ENCODE peak calls at places on chromosomes 5 and 9, in eight cellular contexts. X, P, N, V, M, U, Y and R are unnamed samples.

GRCh38 chr9:4105183-4105582 is 194.7 kb downstream of the GLIS3 start:
- DNase-seq in X (no peak), U (no peak), V (no peak), P (no peak), N (no peak), Y (no peak), M (no peak), R (no peak)

GRCh38 chr5:72378636-72379289 is 58.6 kb downstream of the PTCD2 start:
- DNase-seq in V (no peak), M (no peak), P (peak; percentile 62), Y (no peak), X (peak; percentile 97), N (peak; percentile 97), U (peak; percentile 67), R (peak; percentile 80)

GRCh38 chr9:133518706-133519105 is 6.1 kb downstream of the MYMK start:
- DNase-seq in Y (no peak), U (no peak), N (no peak), V (no peak), X (no peak), P (no peak), M (no peak), R (no peak)

GRCh38 chr5:174324680-174325079 is 279.2 kb downstream of the NSG2 start:
- DNase-seq in V (no peak), X (peak; percentile 6), U (no peak), N (peak; percentile 8), Y (no peak), M (no peak), P (no peak), R (peak; percentile 69)

GRCh38 chr5:79284852-79285251 is 48.9 kb downstream of the JMY start:
- DNase-seq in X (peak; percentile 6), M (no peak), Y (no peak), N (peak; percentile 13), P (no peak), U (no peak), V (no peak), R (no peak)

GRCh38 chr9:124381073-124381945 is 33.9 kb downstream of the PSMB7 start:
- DNase-seq in U (no peak), X (peak; percentile 46), V (no peak), Y (no peak), P (no peak), N (peak; percentile 58), M (no peak), R (peak; percentile 79)

GRCh38 chr5:169753795-169754194 is 116.7 kb downstream of the DOCK2 start:
- DNase-seq in U (peak; percentile 52), N (no peak), Y (no peak), M (no peak), V (no peak), X (peak; percentile 58), P (no peak), R (peak; percentile 64)

GRCh38 chr5:61525573-61526142 is 193.6 kb downstream of the ZSWIM6 start:
- DNase-seq in M (no peak), U (no peak), Y (no peak), V (no peak), N (no peak), X (peak; percentile 8), P (no peak), R (no peak)